ENCODE peak calls at places on chromosomes 1 and 21, in four cellular contexts. M, U, Q and J are unnamed samples.

GRCh38 chr21:21279193-21279901 is 281.1 kb downstream of the NCAM2 start:
- DNase-seq in Q (no peak), U (no peak), M (no peak), J (no peak)

GRCh38 chr21:24941316-24942185 is 665.7 kb downstream of the MRPL39 start:
- DNase-seq in M (no peak), U (no peak), Q (no peak), J (no peak)

GRCh38 chr1:78339490-78339889 is 151.3 kb upstream of the PTGFR start:
- DNase-seq in U (no peak), M (peak; percentile 51), Q (no peak), J (no peak)

GRCh38 chr21:33578214-33578613 is 10.3 kb downstream of the DONSON start:
- DNase-seq in U (no peak), M (peak; percentile 25), Q (no peak), J (no peak)

GRCh38 chr1:221878134-221878533 is 136.2 kb upstream of the DUSP10 start:
- DNase-seq in M (no peak), U (no peak), Q (no peak), J (peak; percentile 43)

GRCh38 chr1:204991342-204991844 is 51.6 kb upstream of the CNTN2 start:
- DNase-seq in M (no peak), Q (no peak), U (no peak), J (no peak)

GRCh38 chr1:241212624-241213023 is 144.4 kb downstream of the RGS7 start:
- DNase-seq in Q (no peak), M (no peak), U (no peak), J (no peak)

GRCh38 chr1:154925335-154926170 is 11.0 kb downstream of the PMVK start:
- DNase-seq in U (no peak), M (no peak), Q (no peak), J (no peak)

GRCh38 chr1:17903386-17903785 is 148.3 kb downstream of the ACTL8 start:
- DNase-seq in M (peak; percentile 17), U (no peak), Q (no peak), J (no peak)

GRCh38 chr1:186498695-186499389 is 37.9 kb upstream of the PDC start:
- DNase-seq in M (peak; percentile 78), Q (peak; percentile 69), U (no peak), J (no peak)

GRCh38 chr21:45129231-45129923 is 55.0 kb downstream of the ADARB1 start:
- DNase-seq in M (peak; percentile 33), Q (peak; percentile 49), U (no peak), J (no peak)

GRCh38 chr1:178727014-178727895 is 2.2 kb downstream of the RALGPS2 start:
- DNase-seq in M (no peak), U (no peak), Q (no peak), J (no peak)

DNA sequence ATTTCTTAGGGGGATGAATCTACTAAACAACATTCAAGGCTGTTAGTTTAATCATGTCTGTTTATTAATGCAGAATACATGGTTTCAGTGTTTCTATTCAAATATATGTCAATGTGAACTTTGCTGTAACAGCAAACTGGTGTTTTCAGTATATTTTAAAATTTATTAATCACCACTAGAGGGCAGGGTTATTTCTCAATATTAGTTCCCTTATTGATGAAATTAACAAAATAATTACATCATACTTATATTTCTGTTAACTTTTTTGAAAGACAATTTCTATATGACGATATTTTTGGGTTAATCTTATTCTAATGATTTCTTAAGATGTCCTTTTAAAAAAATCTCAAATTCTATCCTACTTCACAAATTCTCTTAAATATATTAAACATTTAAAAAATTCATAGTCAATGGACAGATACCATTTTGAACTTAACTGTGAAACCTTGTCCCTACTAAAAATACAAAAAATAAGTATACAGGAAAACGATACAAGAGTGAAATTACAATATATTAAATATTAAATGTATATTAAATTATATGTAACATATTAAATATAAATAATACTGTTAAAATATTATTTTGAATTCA is 1034.1 kb upstream of the PRMT6 start:
- DNase-seq in M (peak; percentile 26), Q (no peak), U (no peak), J (no peak)
- TF ChIP-seq CTCF in M (peak; percentile 16), Q (peak; percentile 6), U (no peak), J (peak; percentile 16)

GRCh38 chr1:111219466-111220286 is 7.8 kb upstream of the CHI3L2 start:
- DNase-seq in M (no peak), Q (no peak), U (no peak), J (peak; percentile 98)
- H3K4me3 ChIP-seq in M (no peak overlapping the region), Q (no peak overlapping the region), U (no peak overlapping the region), J (no peak overlapping the region)

GRCh38 chr1:7576946-7577657 is 194.0 kb upstream of the VAMP3 start:
- DNase-seq in Q (peak; percentile 43), M (no peak), U (peak; percentile 4), J (no peak)
- TF ChIP-seq CTCF in Q (peak; percentile 17), M (peak; percentile 30), U (no peak), J (no peak)

GRCh38 chr1:53325326-53326087 is 2.4 kb downstream of the LRP8 start:
- DNase-seq in Q (peak; percentile 6), M (no peak), U (no peak), J (no peak)
- H3K4me3 ChIP-seq in Q (no peak overlapping the region), M (peak overlapping the region; percentile 75), U (peak overlapping the region; percentile 72), J (peak overlapping the region; percentile 84)

GRCh38 chr1:2560299-2561073 is 4.3 kb downstream of the TNFRSF14 start:
- DNase-seq in M (no peak), U (no peak), Q (no peak), J (no peak)
- TF ChIP-seq CTCF in M (no peak), U (no peak), Q (no peak), J (no peak)

DNA sequence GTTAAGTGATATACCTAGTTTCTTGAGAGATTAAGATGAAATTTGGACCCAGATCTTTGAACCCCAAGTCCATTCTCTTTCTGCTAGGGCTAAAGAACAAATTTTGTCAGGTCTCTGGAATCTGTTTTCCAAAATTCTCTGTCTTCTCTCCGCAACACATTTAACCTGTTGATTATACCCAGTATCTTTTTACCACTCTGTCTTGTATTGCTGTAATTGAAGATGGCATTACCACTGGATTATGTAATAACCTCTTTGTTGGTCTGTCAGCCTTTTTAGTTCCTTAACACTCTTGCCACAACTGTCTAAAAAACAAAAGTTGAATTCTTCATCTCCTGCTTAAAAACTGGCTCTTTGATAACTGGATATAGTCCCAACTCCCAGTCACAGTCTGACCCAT is 3.0 kb downstream of the SRP9 start:
- DNase-seq in U (no peak), M (no peak), Q (no peak), J (no peak)
- H3K4me3 ChIP-seq in U (no peak overlapping the region), M (no peak overlapping the region), Q (no peak overlapping the region), J (no peak overlapping the region)